ENCODE peak calls at places on chromosomes 1 and 21, in seven cellular contexts. T is SJSA1; P is neural progenitor cell; A is naive thymus-derived CD4-positive, alpha-beta T cell; L is A549; J is small intestine; K is effector memory CD4-positive, alpha-beta T cell. G is an unnamed sample.

GRCh38 chr21:27036736-27037301 is 69.9 kb upstream of the ADAMTS5 start:
- DNase-seq in T (no peak), J (no peak), L (no peak), A (no peak), P (no peak), K (no peak), G (no peak)

GRCh38 chr1:9909222-9910046 is 635 bp downstream of the CTNNBIP1 start:
- DNase-seq in L (no peak), A (peak; percentile 8), K (peak; percentile 3), J (peak; percentile 37), T (no peak), P (peak; percentile 30), G (peak; percentile 16)

GRCh38 chr1:212605441-212605976 is 3.1 kb upstream of the ATF3 start:
- DNase-seq in L (no peak), J (peak; percentile 13), T (no peak), A (no peak), P (peak; percentile 70), K (no peak), G (no peak)

GRCh38 chr1:228366851-228367741 is 39.5 kb downstream of the TRIM11 start:
- DNase-seq in L (no peak), A (no peak), P (no peak), K (no peak), T (no peak), J (no peak), G (no peak)

GRCh38 chr21:29801122-29801521 is 138.7 kb downstream of the GRIK1 start:
- DNase-seq in K (no peak), A (no peak), J (no peak), T (no peak), L (no peak), P (no peak), G (no peak)

GRCh38 chr1:156684227-156684782 is 7.1 kb upstream of the NES start:
- DNase-seq in K (no peak), T (no peak), P (no peak), J (no peak), L (no peak), A (no peak), G (peak; percentile 54)

GRCh38 chr1:91710261-91710660 is 175.7 kb downstream of the TGFBR3 start:
- DNase-seq in J (no peak), A (no peak), T (no peak), K (no peak), L (no peak), P (no peak), G (no peak)

GRCh38 chr1:177008653-177009052 is 155.9 kb downstream of the ASTN1 start:
- DNase-seq in K (no peak), A (no peak), J (no peak), P (no peak), T (no peak), L (no peak), G (no peak)

GRCh38 chr1:101520302-101520701 is 283.5 kb downstream of the S1PR1 start:
- DNase-seq in A (no peak), P (peak; percentile 77), J (peak; percentile 59), T (peak; percentile 16), L (peak; percentile 22), K (no peak), G (no peak)

GRCh38 chr1:17212487-17213121 is 7.7 kb downstream of the PADI1 start:
- DNase-seq in P (peak; percentile 43), K (peak; percentile 41), T (peak; percentile 77), L (no peak), A (peak; percentile 72), J (no peak), G (no peak)

GRCh38 chr1:196115641-196116040 is 492.6 kb downstream of the KCNT2 start:
- DNase-seq in T (no peak), J (no peak), L (no peak), P (peak; percentile 20), A (no peak), K (no peak), G (no peak)

GRCh38 chr1:27527223-27527856 is 37.4 kb upstream of the WASF2 start:
- DNase-seq in K (peak; percentile 32), L (peak; percentile 50), T (no peak), A (peak; percentile 76), J (no peak), P (peak; percentile 87), G (peak; percentile 84)

GRCh38 chr1:27529638-27530018 is 39.7 kb upstream of the WASF2 start:
- DNase-seq in L (no peak), P (no peak), A (no peak), J (no peak), T (no peak), K (no peak), G (no peak)

GRCh38 chr1:27526569-27527222 is 36.7 kb upstream of the WASF2 start:
- DNase-seq in K (no peak), L (no peak), P (no peak), T (no peak), J (no peak), A (no peak), G (no peak)

GRCh38 chr1:27528701-27529637 is 39.0 kb upstream of the WASF2 start:
- DNase-seq in P (peak; percentile 58), K (no peak), A (no peak), T (no peak), L (no peak), J (no peak), G (no peak)

GRCh38 chr1:27527857-27528700 is 38.1 kb upstream of the WASF2 start:
- DNase-seq in K (peak; percentile 11), A (peak; percentile 67), T (no peak), P (peak; percentile 84), L (no peak), J (peak; percentile 81), G (peak; percentile 70)
- H3K4me1 ChIP-seq in K (peaks cover 52% of the 10 kb centered on the region), A (peaks cover 42% of the 10 kb centered on the region), T (peaks cover 7% of the 10 kb centered on the region), P (peaks cover 51% of the 10 kb centered on the region), L (peaks cover 23% of the 10 kb centered on the region), J (peaks cover 4% of the 10 kb centered on the region), G (peaks cover 63% of the 10 kb centered on the region)

GRCh38 chr21:36079010-36079649 is 9.3 kb downstream of the CBR1 start:
- DNase-seq in L (no peak), K (no peak), P (no peak), A (peak; percentile 51), T (no peak), J (peak; percentile 84), G (no peak)

GRCh38 chr21:36077758-36078157 is 7.9 kb downstream of the CBR1 start:
- DNase-seq in T (no peak), A (no peak), K (no peak), L (no peak), J (no peak), P (no peak), G (no peak)

GRCh38 chr21:36079671-36080070 is 9.8 kb downstream of the CBR1 start:
- DNase-seq in T (no peak), K (no peak), A (no peak), J (no peak), L (no peak), P (no peak), G (no peak)

GRCh38 chr21:36082140-36082742 is 12.4 kb downstream of the CBR1 start:
- DNase-seq in A (no peak), T (peak; percentile 56), J (no peak), L (no peak), K (no peak), P (no peak), G (no peak)

DNA sequence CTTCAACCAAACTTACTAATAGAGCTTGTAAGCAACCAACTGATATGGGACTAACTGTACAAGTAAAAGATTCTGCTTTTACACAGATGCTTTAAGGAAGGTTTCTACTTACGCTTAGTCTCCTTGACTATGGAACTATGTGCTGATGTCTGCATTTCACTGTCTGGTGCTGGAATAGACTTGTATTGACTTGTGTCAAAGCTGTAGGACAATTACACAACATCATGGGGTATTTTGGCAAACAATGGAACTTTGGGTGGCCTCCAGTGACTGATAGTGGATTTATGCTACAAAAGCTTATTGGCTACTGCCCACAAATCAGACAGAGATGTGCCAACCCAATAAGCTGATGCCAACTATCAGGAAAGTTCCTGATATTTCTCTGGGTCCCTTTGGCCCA is 10.6 kb downstream of the CBR1 start:
- DNase-seq in T (peak; percentile 22), P (no peak), A (no peak), J (no peak), L (no peak), K (no peak), G (no peak)
- H3K27ac ChIP-seq in T (no peak overlapping the region), P (no peak overlapping the region), A (no peak overlapping the region), J (no peak overlapping the region), L (no peak overlapping the region), K (no peak overlapping the region), G (no peak overlapping the region)

GRCh38 chr1:21237386-21238088 is 52.7 kb downstream of the ECE1 start:
- DNase-seq in P (no peak), A (no peak), T (peak; percentile 31), K (no peak), L (no peak), J (no peak), G (no peak)

GRCh38 chr1:21241761-21242581 is 48.3 kb downstream of the ECE1 start:
- DNase-seq in L (no peak), P (no peak), T (no peak), J (no peak), K (no peak), A (no peak), G (no peak)

GRCh38 chr1:21240706-21241105 is 49.6 kb downstream of the ECE1 start:
- DNase-seq in A (no peak), T (no peak), P (no peak), J (no peak), K (no peak), L (no peak), G (no peak)

GRCh38 chr1:21238141-21238800 is 52.0 kb downstream of the ECE1 start:
- DNase-seq in L (no peak), K (no peak), T (peak; percentile 62), P (peak; percentile 70), A (no peak), J (no peak), G (no peak)

DNA sequence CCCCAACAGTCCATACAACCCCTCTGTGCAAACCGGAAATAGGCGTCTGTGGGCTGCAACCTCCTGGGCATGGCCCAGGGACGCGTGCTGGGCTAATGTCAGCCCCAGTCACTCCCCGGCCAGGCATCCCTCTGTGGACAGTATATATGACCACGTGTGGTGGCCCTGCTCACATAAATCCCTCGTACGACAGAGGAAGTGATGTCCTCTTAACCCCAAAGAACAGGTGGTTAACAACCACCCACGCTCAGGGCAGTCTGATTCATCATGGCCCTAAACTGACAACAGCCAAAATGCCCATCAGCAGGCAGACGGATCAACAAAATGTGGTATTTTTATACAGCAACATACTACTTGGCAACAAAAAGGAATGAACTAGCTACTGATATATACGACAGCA is 51.1 kb downstream of the ECE1 start:
- DNase-seq in A (no peak), K (no peak), P (no peak), T (no peak), L (no peak), J (no peak), G (no peak)
- H3K4me1 ChIP-seq in A (no peaks in the 10 kb centered on the region), K (no peaks in the 10 kb centered on the region), P (peaks cover 19% of the 10 kb centered on the region), T (peaks cover 38% of the 10 kb centered on the region), L (no peaks in the 10 kb centered on the region), J (no peaks in the 10 kb centered on the region), G (no peaks in the 10 kb centered on the region)

GRCh38 chr1:99657213-99658030 is 11.5 kb downstream of the PALMD start:
- DNase-seq in A (no peak), J (peak; percentile 22), T (no peak), L (no peak), K (no peak), P (no peak), G (no peak)

GRCh38 chr1:99650021-99650420 is 4.1 kb downstream of the PALMD start:
- DNase-seq in T (no peak), J (no peak), L (no peak), K (no peak), A (no peak), P (no peak), G (no peak)

GRCh38 chr1:99656701-99657100 is 10.8 kb downstream of the PALMD start:
- DNase-seq in L (no peak), A (no peak), T (no peak), K (no peak), P (no peak), J (no peak), G (no peak)

GRCh38 chr1:99650773-99651437 is 5.0 kb downstream of the PALMD start:
- DNase-seq in T (peak; percentile 44), L (no peak), J (no peak), P (peak; percentile 28), K (no peak), A (no peak), G (no peak)

GRCh38 chr1:99652881-99653281 is 7.0 kb downstream of the PALMD start:
- DNase-seq in A (no peak), K (no peak), L (no peak), J (no peak), P (peak; percentile 88), T (peak; percentile 48), G (no peak)
- H3K27ac ChIP-seq in A (no peak overlapping the region), K (no peak overlapping the region), L (no peak overlapping the region), J (no peak overlapping the region), P (peak overlapping the region; percentile 97), T (peak overlapping the region; percentile 56), G (no peak overlapping the region)

G was measured in CD4-positive, CD25-positive, alpha-beta regulatory T cell.